ENCODE peak calls at places on chromosomes 13 and 19, in six cellular contexts. One of them, this sample, is unnamed.

GRCh38 chr19:38655148-38655824 is 7.8 kb downstream of the ACTN4 start:
- DNase-seq in stomach: no peak
- DNase-seq in germinal center: no peak
- DNase-seq in astrocyte of the spinal cord: no peak
- DNase-seq in activated T-cell treated with anti-CD3 and anti-CD28 coated beads for 1 hour: no peak
- DNase-seq in stimulated activated CD8-positive, alpha-beta memory T cell treated with anti-CD3 and anti-CD28 coated beads, Interleukin-4, amount 100 ng/mL, for 1 hour: no peak
- DNase-seq in this sample: no peak

GRCh38 chr19:16338470-16339360 is 14.1 kb downstream of the KLF2 start:
- DNase-seq in stimulated activated CD8-positive, alpha-beta memory T cell treated with anti-CD3 and anti-CD28 coated beads, Interleukin-4, amount 100 ng/mL, for 1 hour: no peak
- DNase-seq in stomach: no peak
- DNase-seq in germinal center: peak; percentile 25
- DNase-seq in astrocyte of the spinal cord: peak; percentile 94
- DNase-seq in activated T-cell treated with anti-CD3 and anti-CD28 coated beads for 1 hour: no peak
- DNase-seq in this sample: no peak

GRCh38 chr13:41587490-41587889 is 130.1 kb downstream of the RGCC start:
- DNase-seq in astrocyte of the spinal cord: no peak
- DNase-seq in stomach: no peak
- DNase-seq in stimulated activated CD8-positive, alpha-beta memory T cell treated with anti-CD3 and anti-CD28 coated beads, Interleukin-4, amount 100 ng/mL, for 1 hour: no peak
- DNase-seq in germinal center: peak; percentile 22
- DNase-seq in activated T-cell treated with anti-CD3 and anti-CD28 coated beads for 1 hour: peak; percentile 34
- DNase-seq in this sample: peak; percentile 18

GRCh38 chr19:4267101-4267900 is 11.8 kb upstream of the SHD start:
- DNase-seq in astrocyte of the spinal cord: peak; percentile 29
- DNase-seq in stimulated activated CD8-positive, alpha-beta memory T cell treated with anti-CD3 and anti-CD28 coated beads, Interleukin-4, amount 100 ng/mL, for 1 hour: peak; percentile 22
- DNase-seq in stomach: peak; percentile 63
- DNase-seq in germinal center: peak; percentile 75
- DNase-seq in activated T-cell treated with anti-CD3 and anti-CD28 coated beads for 1 hour: peak; percentile 54
- DNase-seq in this sample: peak; percentile 89

GRCh38 chr19:10339380-10339960 is at the start of gene ICAM3:
- DNase-seq in germinal center: peak; percentile 72
- DNase-seq in astrocyte of the spinal cord: no peak
- DNase-seq in activated T-cell treated with anti-CD3 and anti-CD28 coated beads for 1 hour: peak; percentile 45
- DNase-seq in stomach: peak; percentile 36
- DNase-seq in stimulated activated CD8-positive, alpha-beta memory T cell treated with anti-CD3 and anti-CD28 coated beads, Interleukin-4, amount 100 ng/mL, for 1 hour: no peak
- DNase-seq in this sample: peak; percentile 67

GRCh38 chr13:20193924-20194631 is 1.3 kb upstream of the GJB2 start:
- DNase-seq in stomach: no peak
- DNase-seq in stimulated activated CD8-positive, alpha-beta memory T cell treated with anti-CD3 and anti-CD28 coated beads, Interleukin-4, amount 100 ng/mL, for 1 hour: no peak
- DNase-seq in activated T-cell treated with anti-CD3 and anti-CD28 coated beads for 1 hour: no peak
- DNase-seq in astrocyte of the spinal cord: no peak
- DNase-seq in germinal center: no peak
- DNase-seq in this sample: no peak

GRCh38 chr19:48866692-48867091 is 1.7 kb downstream of the PLEKHA4 start:
- DNase-seq in stimulated activated CD8-positive, alpha-beta memory T cell treated with anti-CD3 and anti-CD28 coated beads, Interleukin-4, amount 100 ng/mL, for 1 hour: no peak
- DNase-seq in activated T-cell treated with anti-CD3 and anti-CD28 coated beads for 1 hour: no peak
- DNase-seq in astrocyte of the spinal cord: no peak
- DNase-seq in stomach: no peak
- DNase-seq in germinal center: no peak
- DNase-seq in this sample: no peak

GRCh38 chr13:95588721-95589120 is 36.2 kb downstream of the CLDN10 start:
- DNase-seq in stimulated activated CD8-positive, alpha-beta memory T cell treated with anti-CD3 and anti-CD28 coated beads, Interleukin-4, amount 100 ng/mL, for 1 hour: no peak
- DNase-seq in germinal center: no peak
- DNase-seq in stomach: no peak
- DNase-seq in activated T-cell treated with anti-CD3 and anti-CD28 coated beads for 1 hour: no peak
- DNase-seq in astrocyte of the spinal cord: peak; percentile 34
- DNase-seq in this sample: no peak

GRCh38 chr13:63184693-63185092 is 1769.0 kb upstream of the PCDH20 start:
- DNase-seq in stomach: no peak
- DNase-seq in stimulated activated CD8-positive, alpha-beta memory T cell treated with anti-CD3 and anti-CD28 coated beads, Interleukin-4, amount 100 ng/mL, for 1 hour: no peak
- DNase-seq in astrocyte of the spinal cord: peak; percentile 87
- DNase-seq in activated T-cell treated with anti-CD3 and anti-CD28 coated beads for 1 hour: no peak
- DNase-seq in germinal center: no peak
- DNase-seq in this sample: no peak

GRCh38 chr13:112522578-112522977 is 65.4 kb downstream of the TUBGCP3 start:
- DNase-seq in stimulated activated CD8-positive, alpha-beta memory T cell treated with anti-CD3 and anti-CD28 coated beads, Interleukin-4, amount 100 ng/mL, for 1 hour: no peak
- DNase-seq in germinal center: no peak
- DNase-seq in activated T-cell treated with anti-CD3 and anti-CD28 coated beads for 1 hour: no peak
- DNase-seq in stomach: no peak
- DNase-seq in astrocyte of the spinal cord: peak; percentile 59
- DNase-seq in this sample: no peak

GRCh38 chr19:47003611-47003935 is 16.1 kb upstream of the NPAS1 start:
- DNase-seq in germinal center: no peak
- DNase-seq in astrocyte of the spinal cord: no peak
- DNase-seq in stimulated activated CD8-positive, alpha-beta memory T cell treated with anti-CD3 and anti-CD28 coated beads, Interleukin-4, amount 100 ng/mL, for 1 hour: no peak
- DNase-seq in activated T-cell treated with anti-CD3 and anti-CD28 coated beads for 1 hour: no peak
- DNase-seq in stomach: no peak
- DNase-seq in this sample: no peak

GRCh38 chr13:45219938-45220375 is 19.1 kb upstream of the KCTD4 start:
- DNase-seq in stomach: no peak
- DNase-seq in germinal center: no peak
- DNase-seq in stimulated activated CD8-positive, alpha-beta memory T cell treated with anti-CD3 and anti-CD28 coated beads, Interleukin-4, amount 100 ng/mL, for 1 hour: no peak
- DNase-seq in activated T-cell treated with anti-CD3 and anti-CD28 coated beads for 1 hour: no peak
- DNase-seq in astrocyte of the spinal cord: peak; percentile 58
- DNase-seq in this sample: no peak

This sample was measured in NAMALWA.